ENCODE peak calls at places on chromosomes 6 and 20, in eight cellular contexts. X, A, B, E, M, K, Y and Q are unnamed samples.

GRCh38 chr6:151052021-151052646 is 186.6 kb downstream of the MTHFD1L start:
- DNase-seq in X (no peak), A (peak; percentile 54), B (no peak), E (no peak), M (no peak), K (no peak), Y (no peak), Q (no peak)

GRCh38 chr20:53842301-53843099 is 227.9 kb downstream of the BCAS1 start:
- DNase-seq in X (no peak), A (no peak), B (no peak), E (no peak), M (no peak), K (no peak), Y (no peak), Q (no peak)

GRCh38 chr6:106519460-106520394 is 109.6 kb downstream of the RTN4IP1 start:
- DNase-seq in X (peak; percentile 84), A (no peak), B (peak; percentile 89), E (no peak), M (peak; percentile 66), K (no peak), Y (peak; percentile 54), Q (no peak)

GRCh38 chr20:57048027-57048869 is 218.2 kb downstream of the BMP7 start:
- DNase-seq in X (peak; percentile 57), A (no peak), B (peak; percentile 49), E (no peak), M (peak; percentile 37), K (peak; percentile 53), Y (no peak), Q (no peak)

GRCh38 chr6:109457596-109457996 is 2.0 kb upstream of the MICAL1 start:
- DNase-seq in X (no peak), A (no peak), B (no peak), E (no peak), M (no peak), K (no peak), Y (no peak), Q (no peak)

GRCh38 chr6:44858998-44859397 is 469.1 kb upstream of the RUNX2 start:
- DNase-seq in X (peak; percentile 42), A (no peak), B (no peak), E (no peak), M (no peak), K (no peak), Y (no peak), Q (no peak)

GRCh38 chr6:165926378-165926777 is 241.3 kb downstream of the TBXT start:
- DNase-seq in X (no peak), A (no peak), B (no peak), E (no peak), M (no peak), K (no peak), Y (no peak), Q (no peak)

GRCh38 chr6:127484207-127484858 is 25.1 kb upstream of the KIAA0408 start:
- DNase-seq in X (peak; percentile 71), A (no peak), B (peak; percentile 62), E (no peak), M (no peak), K (no peak), Y (peak; percentile 7), Q (no peak)

GRCh38 chr6:99471638-99472037 is 43.6 kb downstream of the USP45 start:
- DNase-seq in X (no peak), A (no peak), B (no peak), E (no peak), M (no peak), K (no peak), Y (no peak), Q (no peak)

GRCh38 chr6:91751496-91751895 is 1164.6 kb upstream of the MAP3K7 start:
- DNase-seq in X (no peak), A (no peak), B (no peak), E (no peak), M (no peak), K (no peak), Y (no peak), Q (no peak)

GRCh38 chr6:166439366-166440091 is 56.8 kb upstream of the MPC1 start:
- DNase-seq in X (no peak), A (no peak), B (no peak), E (no peak), M (no peak), K (no peak), Y (no peak), Q (no peak)

GRCh38 chr6:82397962-82398692 is 34.5 kb downstream of the TPBG start:
- DNase-seq in X (peak; percentile 63), A (no peak), B (peak; percentile 48), E (no peak), M (no peak), K (no peak), Y (no peak), Q (no peak)

GRCh38 chr20:32582659-32583580 is 2.2 kb downstream of the NOL4L start:
- DNase-seq in X (peak; percentile 68), A (no peak), B (no peak), E (peak; percentile 77), M (peak; percentile 33), K (peak; percentile 65), Y (no peak), Q (no peak)

GRCh38 chr6:165799736-165800135 is 136.7 kb upstream of the PDE10A start:
- DNase-seq in X (no peak), A (no peak), B (no peak), E (no peak), M (no peak), K (no peak), Y (no peak), Q (no peak)

GRCh38 chr6:160733045-160733646 is 31.1 kb downstream of the PLG start:
- DNase-seq in X (peak; percentile 61), A (no peak), B (peak; percentile 10), E (no peak), M (peak; percentile 13), K (peak; percentile 49), Y (peak; percentile 20), Q (peak; percentile 12)

GRCh38 chr6:3633711-3634110 is 117.8 kb downstream of the PXDC1 start:
- DNase-seq in X (no peak), A (no peak), B (no peak), E (no peak), M (no peak), K (no peak), Y (no peak), Q (no peak)

GRCh38 chr6:25788305-25788922 is 33.9 kb downstream of the SLC17A4 start:
- DNase-seq in X (peak; percentile 28), A (no peak), B (peak; percentile 25), E (no peak), M (peak; percentile 60), K (no peak), Y (peak; percentile 30), Q (no peak)

GRCh38 chr6:16761469-16762264 is 407 bp upstream of the ATXN1 start:
- DNase-seq in X (peak; percentile 95), A (peak; percentile 88), B (peak; percentile 91), E (peak; percentile 97), M (peak; percentile 91), K (peak; percentile 60), Y (peak; percentile 74), Q (no peak)

GRCh38 chr6:30163090-30163917 is at the start of gene TRIM15:
- DNase-seq in X (no peak), A (no peak), B (no peak), E (no peak), M (peak; percentile 89), K (no peak), Y (no peak), Q (no peak)

GRCh38 chr6:43735642-43736199 is 34.3 kb upstream of the VEGFA start:
- DNase-seq in X (no peak), A (no peak), B (no peak), E (peak; percentile 67), M (no peak), K (no peak), Y (no peak), Q (no peak)

GRCh38 chr6:148035763-148036390 is 306.8 kb upstream of the SASH1 start:
- DNase-seq in X (no peak), A (no peak), B (no peak), E (no peak), M (no peak), K (no peak), Y (no peak), Q (no peak)

GRCh38 chr20:38145094-38146075 is 19.7 kb downstream of the TGM2 start:
- DNase-seq in X (peak; percentile 59), A (no peak), B (peak; percentile 72), E (no peak), M (no peak), K (no peak), Y (no peak), Q (no peak)

GRCh38 chr20:32460231-32460630 is 102.1 kb downstream of the ASXL1 start:
- DNase-seq in X (no peak), A (no peak), B (no peak), E (no peak), M (no peak), K (no peak), Y (no peak), Q (no peak)

GRCh38 chr20:35093245-35093884 is 758 bp upstream of the TRPC4AP start:
- DNase-seq in X (peak; percentile 68), A (no peak), B (peak; percentile 64), E (no peak), M (no peak), K (no peak), Y (no peak), Q (no peak)

GRCh38 chr6:158775832-158776231 is 43.3 kb downstream of the EZR start:
- DNase-seq in X (no peak), A (no peak), B (no peak), E (peak; percentile 60), M (no peak), K (no peak), Y (no peak), Q (no peak)

GRCh38 chr6:26216886-26217713 is 129.9 kb downstream of the HFE start:
- DNase-seq in X (peak; percentile 96), A (peak; percentile 94), B (no peak), E (peak; percentile 95), M (peak; percentile 90), K (peak; percentile 70), Y (peak; percentile 71), Q (no peak)

GRCh38 chr20:10927011-10927583 is 253.3 kb upstream of the JAG1 start:
- DNase-seq in X (no peak), A (no peak), B (no peak), E (no peak), M (no peak), K (no peak), Y (no peak), Q (peak; percentile 81)

GRCh38 chr6:31576897-31577341 is 1.6 kb downstream of the TNF start:
- DNase-seq in X (no peak), A (no peak), B (no peak), E (no peak), M (peak; percentile 60), K (no peak), Y (no peak), Q (no peak)

GRCh38 chr6:52390361-52390727 is 28.4 kb downstream of the PAQR8 start:
- DNase-seq in X (peak; percentile 36), A (no peak), B (peak; percentile 60), E (no peak), M (no peak), K (no peak), Y (peak; percentile 26), Q (no peak)

GRCh38 chr6:34237316-34237721 is 646 bp downstream of the HMGA1 start:
- DNase-seq in X (peak; percentile 64), A (no peak), B (no peak), E (no peak), M (no peak), K (no peak), Y (no peak), Q (no peak)

GRCh38 chr20:9458075-9458818 is 56.1 kb upstream of the LAMP5 start:
- DNase-seq in X (peak; percentile 29), A (no peak), B (no peak), E (no peak), M (no peak), K (no peak), Y (no peak), Q (no peak)

GRCh38 chr6:2579789-2580570 is 170.7 kb downstream of the MYLK4 start:
- DNase-seq in X (no peak), A (no peak), B (no peak), E (no peak), M (no peak), K (no peak), Y (no peak), Q (no peak)

GRCh38 chr6:139161169-139161568 is 26.3 kb downstream of the HECA start:
- DNase-seq in X (peak; percentile 8), A (no peak), B (no peak), E (no peak), M (no peak), K (no peak), Y (no peak), Q (peak; percentile 11)

GRCh38 chr6:166573456-166574216 is 12.8 kb downstream of the RAMACL start:
- DNase-seq in X (no peak), A (no peak), B (no peak), E (peak; percentile 77), M (no peak), K (no peak), Y (no peak), Q (no peak)